ENCODE peak calls at places on chromosomes 5 and 9, in eight cellular contexts. One of them, this sample, is unnamed.

GRCh38 chr5:81086881-81087281 is 126.7 kb downstream of the RASGRF2 start:
- DNase-seq in activated effector memory CD4-positive, alpha-beta T cell treated with Interleukin-2 at 50 U/mL for 16 hours: no peak
- DNase-seq in neural crest cell: no peak
- DNase-seq in cardiac fibroblast: no peak
- DNase-seq in posterior vena cava: no peak
- DNase-seq in iPS DF 19.7: no peak
- DNase-seq in T1000: no peak
- DNase-seq in IMR-90: no peak
- DNase-seq in this sample: no peak

GRCh38 chr5:39231705-39232525 is 12.6 kb upstream of the FYB1 start:
- DNase-seq in activated effector memory CD4-positive, alpha-beta T cell treated with Interleukin-2 at 50 U/mL for 16 hours: no peak
- DNase-seq in neural crest cell: no peak
- DNase-seq in cardiac fibroblast: peak
- DNase-seq in posterior vena cava: no peak
- DNase-seq in iPS DF 19.7: no peak
- DNase-seq in T1000: no peak
- DNase-seq in IMR-90: no peak
- DNase-seq in this sample: no peak

GRCh38 chr5:164217464-164217863 is 712.0 kb downstream of the MAT2B start:
- DNase-seq in activated effector memory CD4-positive, alpha-beta T cell treated with Interleukin-2 at 50 U/mL for 16 hours: no peak
- DNase-seq in neural crest cell: no peak
- DNase-seq in cardiac fibroblast: no peak
- DNase-seq in posterior vena cava: no peak
- DNase-seq in iPS DF 19.7: no peak
- DNase-seq in T1000: no peak
- DNase-seq in IMR-90: no peak
- DNase-seq in this sample: no peak

GRCh38 chr9:26605367-26605766 is 287.2 kb downstream of the CAAP1 start:
- DNase-seq in activated effector memory CD4-positive, alpha-beta T cell treated with Interleukin-2 at 50 U/mL for 16 hours: no peak
- DNase-seq in neural crest cell: no peak
- DNase-seq in cardiac fibroblast: no peak
- DNase-seq in posterior vena cava: no peak
- DNase-seq in iPS DF 19.7: no peak
- DNase-seq in T1000: no peak
- DNase-seq in IMR-90: no peak
- DNase-seq in this sample: no peak

GRCh38 chr5:115579747-115580173 is 22.5 kb downstream of the TICAM2 start:
- DNase-seq in activated effector memory CD4-positive, alpha-beta T cell treated with Interleukin-2 at 50 U/mL for 16 hours: no peak
- DNase-seq in neural crest cell: no peak
- DNase-seq in cardiac fibroblast: peak
- DNase-seq in posterior vena cava: no peak
- DNase-seq in iPS DF 19.7: no peak
- DNase-seq in T1000: no peak
- DNase-seq in IMR-90: no peak
- DNase-seq in this sample: peak

GRCh38 chr5:82046268-82046621 is 74.4 kb downstream of the ATG10 start:
- DNase-seq in activated effector memory CD4-positive, alpha-beta T cell treated with Interleukin-2 at 50 U/mL for 16 hours: no peak
- DNase-seq in neural crest cell: no peak
- DNase-seq in cardiac fibroblast: no peak
- DNase-seq in posterior vena cava: no peak
- DNase-seq in iPS DF 19.7: no peak
- DNase-seq in T1000: no peak
- DNase-seq in IMR-90: no peak
- DNase-seq in this sample: no peak

GRCh38 chr5:10936081-10936480 is 175.0 kb upstream of the DAP start:
- DNase-seq in activated effector memory CD4-positive, alpha-beta T cell treated with Interleukin-2 at 50 U/mL for 16 hours: no peak
- DNase-seq in neural crest cell: no peak
- DNase-seq in cardiac fibroblast: no peak
- DNase-seq in posterior vena cava: no peak
- DNase-seq in iPS DF 19.7: no peak
- DNase-seq in T1000: no peak
- DNase-seq in IMR-90: no peak
- DNase-seq in this sample: no peak

GRCh38 chr5:172187118-172188032 is 649 bp downstream of the STK10 start:
- DNase-seq in activated effector memory CD4-positive, alpha-beta T cell treated with Interleukin-2 at 50 U/mL for 16 hours: peak
- DNase-seq in neural crest cell: peak
- DNase-seq in cardiac fibroblast: peak
- DNase-seq in posterior vena cava: peak
- DNase-seq in iPS DF 19.7: no peak
- DNase-seq in T1000: peak
- DNase-seq in IMR-90: peak
- DNase-seq in this sample: peak

GRCh38 chr5:172380992-172381643 is 73.2 kb downstream of the SH3PXD2B start:
- DNase-seq in activated effector memory CD4-positive, alpha-beta T cell treated with Interleukin-2 at 50 U/mL for 16 hours: no peak
- DNase-seq in neural crest cell: no peak
- DNase-seq in cardiac fibroblast: no peak
- DNase-seq in posterior vena cava: peak
- DNase-seq in iPS DF 19.7: no peak
- DNase-seq in T1000: no peak
- DNase-seq in IMR-90: peak
- DNase-seq in this sample: no peak

GRCh38 chr5:61669531-61669930 is 337.5 kb downstream of the ZSWIM6 start:
- DNase-seq in activated effector memory CD4-positive, alpha-beta T cell treated with Interleukin-2 at 50 U/mL for 16 hours: no peak
- DNase-seq in neural crest cell: no peak
- DNase-seq in cardiac fibroblast: no peak
- DNase-seq in posterior vena cava: no peak
- DNase-seq in iPS DF 19.7: no peak
- DNase-seq in T1000: no peak
- DNase-seq in IMR-90: no peak
- DNase-seq in this sample: no peak

GRCh38 chr5:56564451-56565223 is 250.7 kb upstream of the MAP3K1 start:
- DNase-seq in activated effector memory CD4-positive, alpha-beta T cell treated with Interleukin-2 at 50 U/mL for 16 hours: no peak
- DNase-seq in neural crest cell: no peak
- DNase-seq in cardiac fibroblast: peak
- DNase-seq in posterior vena cava: no peak
- DNase-seq in iPS DF 19.7: no peak
- DNase-seq in T1000: peak
- DNase-seq in IMR-90: peak
- DNase-seq in this sample: peak

GRCh38 chr5:78211052-78211451 is 83.4 kb downstream of the AP3B1 start:
- DNase-seq in activated effector memory CD4-positive, alpha-beta T cell treated with Interleukin-2 at 50 U/mL for 16 hours: no peak
- DNase-seq in neural crest cell: no peak
- DNase-seq in cardiac fibroblast: no peak
- DNase-seq in posterior vena cava: no peak
- DNase-seq in iPS DF 19.7: no peak
- DNase-seq in T1000: no peak
- DNase-seq in IMR-90: no peak
- DNase-seq in this sample: no peak

GRCh38 chr5:8756498-8757084 is 789.3 kb downstream of the SEMA5A start:
- DNase-seq in activated effector memory CD4-positive, alpha-beta T cell treated with Interleukin-2 at 50 U/mL for 16 hours: no peak
- DNase-seq in neural crest cell: peak
- DNase-seq in cardiac fibroblast: peak
- DNase-seq in posterior vena cava: no peak
- DNase-seq in iPS DF 19.7: no peak
- DNase-seq in T1000: no peak
- DNase-seq in IMR-90: peak
- DNase-seq in this sample: peak

GRCh38 chr9:137604345-137605145 is 941 bp upstream of the ARRDC1 start:
- DNase-seq in activated effector memory CD4-positive, alpha-beta T cell treated with Interleukin-2 at 50 U/mL for 16 hours: no peak
- DNase-seq in neural crest cell: no peak
- DNase-seq in cardiac fibroblast: no peak
- DNase-seq in posterior vena cava: peak
- DNase-seq in iPS DF 19.7: no peak
- DNase-seq in T1000: no peak
- DNase-seq in IMR-90: no peak
- DNase-seq in this sample: no peak

GRCh38 chr5:176391479-176391878 is 2.9 kb downstream of the HIGD2A start:
- DNase-seq in activated effector memory CD4-positive, alpha-beta T cell treated with Interleukin-2 at 50 U/mL for 16 hours: no peak
- DNase-seq in neural crest cell: no peak
- DNase-seq in cardiac fibroblast: no peak
- DNase-seq in posterior vena cava: peak
- DNase-seq in iPS DF 19.7: no peak
- DNase-seq in T1000: no peak
- DNase-seq in IMR-90: no peak
- DNase-seq in this sample: no peak

GRCh38 chr9:21402387-21403247 is 6.3 kb upstream of the IFNA8 start:
- DNase-seq in activated effector memory CD4-positive, alpha-beta T cell treated with Interleukin-2 at 50 U/mL for 16 hours: no peak
- DNase-seq in neural crest cell: peak
- DNase-seq in cardiac fibroblast: no peak
- DNase-seq in posterior vena cava: no peak
- DNase-seq in iPS DF 19.7: no peak
- DNase-seq in T1000: no peak
- DNase-seq in IMR-90: no peak
- DNase-seq in this sample: no peak

GRCh38 chr5:150141544-150142188 is 14.0 kb downstream of the PDGFRB start:
- DNase-seq in activated effector memory CD4-positive, alpha-beta T cell treated with Interleukin-2 at 50 U/mL for 16 hours: no peak
- DNase-seq in neural crest cell: no peak
- DNase-seq in cardiac fibroblast: peak
- DNase-seq in posterior vena cava: no peak
- DNase-seq in iPS DF 19.7: no peak
- DNase-seq in T1000: no peak
- DNase-seq in IMR-90: peak
- DNase-seq in this sample: peak

GRCh38 chr9:76787677-76788076 is 23.4 kb downstream of the PCA3 start:
- DNase-seq in activated effector memory CD4-positive, alpha-beta T cell treated with Interleukin-2 at 50 U/mL for 16 hours: no peak
- DNase-seq in neural crest cell: no peak
- DNase-seq in cardiac fibroblast: no peak
- DNase-seq in posterior vena cava: peak
- DNase-seq in iPS DF 19.7: no peak
- DNase-seq in T1000: no peak
- DNase-seq in IMR-90: no peak
- DNase-seq in this sample: no peak

GRCh38 chr5:59126665-59127354 is 543.9 kb downstream of the RAB3C start:
- DNase-seq in activated effector memory CD4-positive, alpha-beta T cell treated with Interleukin-2 at 50 U/mL for 16 hours: no peak
- DNase-seq in neural crest cell: no peak
- DNase-seq in cardiac fibroblast: peak
- DNase-seq in posterior vena cava: no peak
- DNase-seq in iPS DF 19.7: no peak
- DNase-seq in T1000: no peak
- DNase-seq in IMR-90: peak
- DNase-seq in this sample: peak

GRCh38 chr5:109413463-109413862 is 3.7 kb upstream of the PJA2 start:
- DNase-seq in activated effector memory CD4-positive, alpha-beta T cell treated with Interleukin-2 at 50 U/mL for 16 hours: no peak
- DNase-seq in neural crest cell: no peak
- DNase-seq in cardiac fibroblast: peak
- DNase-seq in posterior vena cava: no peak
- DNase-seq in iPS DF 19.7: no peak
- DNase-seq in T1000: no peak
- DNase-seq in IMR-90: peak
- DNase-seq in this sample: peak

GRCh38 chr9:121369595-121370265 is at the start of gene STOM:
- DNase-seq in activated effector memory CD4-positive, alpha-beta T cell treated with Interleukin-2 at 50 U/mL for 16 hours: peak
- DNase-seq in neural crest cell: no peak
- DNase-seq in cardiac fibroblast: peak
- DNase-seq in posterior vena cava: peak
- DNase-seq in iPS DF 19.7: no peak
- DNase-seq in T1000: peak
- DNase-seq in IMR-90: peak
- DNase-seq in this sample: peak

GRCh38 chr9:113602126-113603119 is 138.9 kb downstream of the RGS3 start:
- DNase-seq in activated effector memory CD4-positive, alpha-beta T cell treated with Interleukin-2 at 50 U/mL for 16 hours: no peak
- DNase-seq in neural crest cell: no peak
- DNase-seq in cardiac fibroblast: peak
- DNase-seq in posterior vena cava: peak
- DNase-seq in iPS DF 19.7: no peak
- DNase-seq in T1000: peak
- DNase-seq in IMR-90: peak
- DNase-seq in this sample: peak

GRCh38 chr5:32916648-32917047 is 205.5 kb downstream of the NPR3 start:
- DNase-seq in activated effector memory CD4-positive, alpha-beta T cell treated with Interleukin-2 at 50 U/mL for 16 hours: no peak
- DNase-seq in neural crest cell: no peak
- DNase-seq in cardiac fibroblast: peak
- DNase-seq in posterior vena cava: no peak
- DNase-seq in iPS DF 19.7: peak
- DNase-seq in T1000: no peak
- DNase-seq in IMR-90: peak
- DNase-seq in this sample: peak

GRCh38 chr5:113989913-113990305 is 372.0 kb upstream of the KCNN2 start:
- DNase-seq in activated effector memory CD4-positive, alpha-beta T cell treated with Interleukin-2 at 50 U/mL for 16 hours: no peak
- DNase-seq in neural crest cell: no peak
- DNase-seq in cardiac fibroblast: no peak
- DNase-seq in posterior vena cava: no peak
- DNase-seq in iPS DF 19.7: no peak
- DNase-seq in T1000: no peak
- DNase-seq in IMR-90: no peak
- DNase-seq in this sample: no peak

GRCh38 chr9:3732077-3733038 is 206.6 kb upstream of the RFX3 start:
- DNase-seq in activated effector memory CD4-positive, alpha-beta T cell treated with Interleukin-2 at 50 U/mL for 16 hours: no peak
- DNase-seq in neural crest cell: peak
- DNase-seq in cardiac fibroblast: peak
- DNase-seq in posterior vena cava: no peak
- DNase-seq in iPS DF 19.7: peak
- DNase-seq in T1000: peak
- DNase-seq in IMR-90: peak
- DNase-seq in this sample: peak

GRCh38 chr5:37837101-37838032 is 2.5 kb downstream of the GDNF start:
- DNase-seq in activated effector memory CD4-positive, alpha-beta T cell treated with Interleukin-2 at 50 U/mL for 16 hours: no peak
- DNase-seq in neural crest cell: peak
- DNase-seq in cardiac fibroblast: peak
- DNase-seq in posterior vena cava: peak
- DNase-seq in iPS DF 19.7: no peak
- DNase-seq in T1000: peak
- DNase-seq in IMR-90: peak
- DNase-seq in this sample: peak

This sample was measured in myocyte.